ENCODE peak calls at places on chromosomes 4 and X, in four cellular contexts. T is AG09309, E is testis, C is heart left ventricle. Q is an unnamed sample.

GRCh38 chr4:83329521-83330105 is 5.0 kb downstream of the HPSE start:
- DNase-seq in E (no peak), C (no peak), T (no peak), Q (no peak)

GRCh38 chr4:119103263-119103662 is 32.4 kb upstream of the MYOZ2 start:
- DNase-seq in C (no peak), T (peak), E (no peak), Q (peak)

GRCh38 chr4:52299120-52299519 is 248.0 kb downstream of the SPATA18 start:
- DNase-seq in C (no peak), E (no peak), T (no peak), Q (peak)

GRCh38 chr4:156663663-156664062 is 307.9 kb downstream of the PDGFC start:
- DNase-seq in E (no peak), T (no peak), C (no peak), Q (no peak)

GRCh38 chrX:38282044-38282443 is 45.3 kb downstream of the RPGR start:
- DNase-seq in T (no peak), C (no peak), E (no peak), Q (no peak)

GRCh38 chrX:115906276-115906675 is 264.3 kb upstream of the AGTR2 start:
- DNase-seq in C (no peak), T (no peak), E (no peak), Q (no peak)

GRCh38 chr4:8238515-8239053 is 31.0 kb upstream of the HTRA3 start:
- DNase-seq in E (no peak), C (no peak), T (no peak), Q (no peak)

GRCh38 chr4:119037709-119038463 is 97.7 kb upstream of the MYOZ2 start:
- DNase-seq in E (no peak), C (no peak), T (peak), Q (no peak)

GRCh38 chr4:141636771-141637460 is 533 bp downstream of the IL15 start:
- DNase-seq in C (peak), T (no peak), E (peak), Q (peak)

GRCh38 chrX:2908125-2908685 is 20.9 kb downstream of the ARSD start:
- DNase-seq in C (no peak), E (no peak), T (no peak), Q (no peak)

GRCh38 chrX:33336783-33337182 is 125.4 kb upstream of the DMD start:
- DNase-seq in E (peak), C (no peak), T (no peak), Q (no peak)
- TF ChIP-seq CTCF in E (peak), C (peak), T (no peak), Q (peak)

GRCh38 chr4:110620352-110621327 is 2.2 kb downstream of the PITX2 start:
- DNase-seq in T (no peak), C (no peak), E (no peak), Q (peak)
- TF ChIP-seq CTCF in T (no peak), C (no peak), E (no peak), Q (no peak)

GRCh38 chrX:106404512-106404911 is 207.3 kb upstream of the RADX start:
- DNase-seq in C (no peak), E (no peak), T (no peak), Q (no peak)
- TF ChIP-seq CTCF in C (no peak), E (no peak), T (peak), Q (no peak)

DNA sequence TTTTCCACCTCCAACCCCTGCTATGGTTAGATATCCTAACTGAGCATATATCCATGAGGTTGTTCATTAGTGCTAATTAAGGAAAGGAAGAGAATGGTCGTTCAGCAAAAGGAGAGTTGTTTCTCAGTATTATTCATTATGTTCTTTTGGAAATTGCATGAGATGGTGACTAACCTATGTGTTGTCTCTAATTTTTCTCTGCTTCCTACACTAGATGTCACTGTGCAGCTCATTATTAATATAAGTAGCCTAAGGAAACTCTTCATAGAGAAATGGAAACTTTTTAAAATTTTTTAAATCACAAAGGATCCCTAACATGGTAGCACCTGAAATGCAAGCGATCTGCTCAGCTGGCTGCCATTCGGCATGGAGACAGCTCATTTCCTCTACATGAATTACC is 67.7 kb upstream of the FAM9A start:
- DNase-seq in T (no peak), E (no peak), C (no peak), Q (no peak)
- TF ChIP-seq CTCF in T (peak), E (peak), C (no peak), Q (no peak)

DNA sequence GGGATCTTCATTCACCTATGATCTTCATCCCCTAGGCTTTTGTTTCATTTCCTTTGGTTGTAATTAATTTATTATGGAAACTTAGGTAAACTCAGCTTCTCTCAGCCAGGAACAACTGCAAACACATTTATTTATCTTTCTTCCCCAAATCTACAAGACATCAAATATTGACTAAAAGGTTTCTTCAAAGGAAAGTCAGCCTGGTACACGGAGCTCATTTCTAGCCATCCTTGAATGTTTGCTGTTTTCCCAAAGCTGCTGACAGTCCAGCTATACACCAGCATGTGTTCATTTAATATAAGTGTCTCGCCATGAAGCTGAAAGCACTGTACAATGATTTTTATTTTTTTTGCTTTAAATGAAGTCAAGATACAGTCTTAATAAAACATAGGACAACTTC is 16.8 kb downstream of the RBM47 start:
- DNase-seq in C (no peak), E (no peak), T (no peak), Q (no peak)
- TF ChIP-seq CTCF in C (no peak), E (no peak), T (no peak), Q (no peak)

GRCh38 chr4:143380651-143381050 is 44.0 kb downstream of the GAB1 start:
- DNase-seq in C (no peak), T (no peak), E (no peak), Q (no peak)

GRCh38 chr4:143372093-143372915 is 35.6 kb downstream of the GAB1 start:
- DNase-seq in T (no peak), E (no peak), C (no peak), Q (no peak)

GRCh38 chr4:143374771-143375170 is 38.1 kb downstream of the GAB1 start:
- DNase-seq in C (no peak), E (no peak), T (no peak), Q (no peak)

GRCh38 chr4:143377635-143378099 is 41.0 kb downstream of the GAB1 start:
- DNase-seq in T (no peak), C (no peak), E (no peak), Q (no peak)

GRCh38 chr4:143375326-143376073 is 38.8 kb downstream of the GAB1 start:
- DNase-seq in C (no peak), E (peak), T (no peak), Q (no peak)
- TF ChIP-seq CTCF in C (no peak), E (no peak), T (peak), Q (peak)

GRCh38 chr4:70936200-70936787 is 34.1 kb downstream of the MOB1B start:
- DNase-seq in E (no peak), C (no peak), T (no peak), Q (no peak)

GRCh38 chr4:70943115-70943514 is 40.9 kb downstream of the MOB1B start:
- DNase-seq in E (no peak), T (no peak), C (no peak), Q (no peak)

GRCh38 chr4:70938087-70938486 is 35.9 kb downstream of the MOB1B start:
- DNase-seq in C (no peak), E (no peak), T (no peak), Q (no peak)

GRCh38 chr4:70945046-70945445 is 42.9 kb downstream of the MOB1B start:
- DNase-seq in T (no peak), C (no peak), E (no peak), Q (no peak)

GRCh38 chr4:70940134-70940533 is 38.0 kb downstream of the MOB1B start:
- DNase-seq in E (no peak), T (no peak), C (no peak), Q (no peak)
- TF ChIP-seq CTCF in E (no peak), T (no peak), C (no peak), Q (no peak)

GRCh38 chrX:140764401-140764919 is 54.9 kb downstream of the LINC00632 start:
- DNase-seq in E (peak), C (peak), T (no peak), Q (peak)
- TF ChIP-seq CTCF in E (no peak), C (no peak), T (no peak), Q (no peak)

DNA sequence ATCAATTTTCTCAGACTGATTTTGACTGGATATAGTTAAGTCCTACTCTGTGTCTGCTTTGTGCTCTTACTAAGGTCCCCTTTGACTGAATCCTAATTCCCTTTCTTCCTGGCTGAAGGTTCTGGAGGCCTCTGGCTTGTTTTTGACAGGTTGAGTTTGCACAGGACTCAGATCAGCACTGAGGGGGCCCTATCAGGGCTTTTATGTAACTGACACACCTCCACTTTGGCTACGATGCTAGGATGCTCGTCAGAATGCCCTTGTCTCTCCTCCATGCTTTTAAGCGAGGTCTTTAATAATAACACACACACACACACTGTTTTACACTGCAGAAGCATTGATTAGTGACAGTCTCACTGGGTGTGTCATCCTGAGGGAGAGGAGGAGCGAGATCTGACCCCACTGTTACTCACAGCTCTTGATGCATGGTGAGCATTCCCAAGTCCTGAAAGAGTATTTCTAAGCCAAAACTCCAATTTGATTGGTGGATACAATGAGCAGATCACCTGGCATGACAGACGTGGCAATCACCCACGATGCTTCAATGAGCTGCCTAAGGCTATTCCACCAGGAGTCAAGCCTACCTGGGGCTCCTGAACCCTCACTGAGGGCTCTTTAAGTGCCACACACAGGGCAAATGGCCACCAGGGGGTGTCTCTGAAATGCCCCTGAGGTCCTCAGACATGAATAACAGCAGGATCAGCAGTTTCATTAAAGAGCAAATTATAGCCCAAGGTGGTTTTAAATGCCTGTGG is 130.4 kb upstream of the CPEB2 start:
- DNase-seq in E (no peak), T (no peak), C (no peak), Q (no peak)
- TF ChIP-seq CTCF in E (no peak), T (no peak), C (peak), Q (peak)

GRCh38 chrX:129754266-129755024 is 15.7 kb downstream of the XPNPEP2 start:
- DNase-seq in T (no peak), E (no peak), C (no peak), Q (no peak)
- TF ChIP-seq CTCF in T (peak), E (peak), C (no peak), Q (no peak)

Q was measured in gastrocnemius medialis.